ENCODE peak calls at places on chromosomes 3 and 15, in four cellular contexts. O is COR-L47, X is prostate gland, G is foreskin fibroblast. J is an unnamed sample.

GRCh38 chr3:16801223-16801622 is 83.5 kb upstream of the PLCL2 start:
- DNase-seq in O (no peak), X (no peak), G (peak), J (no peak)

GRCh38 chr3:59247402-59247841 is 197.6 kb upstream of the CFAP20DC start:
- DNase-seq in O (no peak), X (peak), G (no peak), J (no peak)

GRCh38 chr3:18237251-18238005 is 187.7 kb downstream of the SATB1 start:
- DNase-seq in O (no peak), X (no peak), G (peak), J (no peak)

GRCh38 chr3:141814375-141814774 is 51.2 kb downstream of the GRK7 start:
- DNase-seq in O (no peak), X (no peak), G (no peak), J (no peak)

GRCh38 chr3:69239063-69239462 is 116.7 kb upstream of the LMOD3 start:
- DNase-seq in O (no peak), X (no peak), G (no peak), J (no peak)

GRCh38 chr3:45480218-45480617 is 91.8 kb downstream of the LARS2 start:
- DNase-seq in O (no peak), X (no peak), G (no peak), J (no peak)

GRCh38 chr3:31534036-31534435 is 1.3 kb downstream of the STT3B start:
- DNase-seq in O (no peak), X (no peak), G (peak), J (no peak)

GRCh38 chr3:14927308-14927707 is 20.1 kb upstream of the NR2C2 start:
- DNase-seq in O (no peak), X (no peak), G (no peak), J (no peak)

GRCh38 chr3:129838086-129838485 is 55.4 kb downstream of the TMCC1 start:
- DNase-seq in O (no peak), X (no peak), G (no peak), J (no peak)

GRCh38 chr3:118818386-118818785 is 216.3 kb downstream of the IGSF11 start:
- DNase-seq in O (no peak), X (no peak), G (peak), J (no peak)

GRCh38 chr15:52730163-52730562 is 51.0 kb upstream of the ATOSA start:
- DNase-seq in O (no peak), X (no peak), G (peak), J (peak)